ENCODE peak calls at places on chromosomes 16 and 17, in four cellular contexts. F is Peyer's patch, W is C1 segment of cervical spinal cord, Q is NCI-H1092. D is an unnamed sample.

GRCh38 chr16:89721644-89722391 is 481 bp downstream of the ZNF276 start:
- DNase-seq in F (peak; percentile 81), W (no peak), Q (no peak), D (peak; percentile 46)

GRCh38 chr16:66881014-66881417 is 701 bp downstream of the PDP2 start:
- DNase-seq in F (no peak), W (no peak), Q (no peak), D (no peak)

GRCh38 chr16:85916141-85916890 is 17.4 kb downstream of the IRF8 start:
- DNase-seq in F (peak; percentile 86), W (no peak), Q (no peak), D (no peak)

GRCh38 chr17:2370211-2370589 is 30.7 kb downstream of the MNT start:
- DNase-seq in F (no peak), W (no peak), Q (no peak), D (no peak)

GRCh38 chr17:28871056-28871579 is 16.3 kb downstream of the ERAL1 start:
- DNase-seq in F (no peak), W (no peak), Q (no peak), D (no peak)

GRCh38 chr16:58392215-58393137 is at the start of gene GINS3:
- DNase-seq in F (peak; percentile 85), W (peak; percentile 80), Q (peak; percentile 78), D (peak; percentile 85)

GRCh38 chr17:17755715-17756114 is 74.5 kb downstream of the RAI1 start:
- DNase-seq in F (no peak), W (no peak), Q (no peak), D (no peak)

GRCh38 chr17:72683506-72684404 is 408.7 kb downstream of the SLC39A11 start:
- DNase-seq in F (peak; percentile 55), W (peak; percentile 8), Q (no peak), D (no peak)

GRCh38 chr17:31789707-31790505 is 69.1 kb downstream of the COPRS start:
- DNase-seq in F (no peak), W (no peak), Q (no peak), D (no peak)

GRCh38 chr16:78504391-78504945 is 405.0 kb downstream of the WWOX start:
- DNase-seq in F (no peak), W (no peak), Q (no peak), D (no peak)

GRCh38 chr16:9092282-9092962 is 978 bp downstream of the HAPSTR1 start:
- DNase-seq in F (peak; percentile 75), W (no peak), Q (peak; percentile 17), D (no peak)

GRCh38 chr17:7745748-7746470 is 28.4 kb downstream of the DNAH2 start:
- DNase-seq in F (no peak), W (no peak), Q (no peak), D (no peak)

GRCh38 chr17:73363788-73364522 is 52.2 kb upstream of the CDC42EP4 start:
- DNase-seq in F (no peak), W (no peak), Q (no peak), D (no peak)

GRCh38 chr16:29645699-29646187 is 17.3 kb upstream of the SPN start:
- DNase-seq in F (no peak), W (no peak), Q (no peak), D (no peak)

GRCh38 chr17:17837380-17837821 is 615 bp upstream of the SREBF1 start:
- DNase-seq in F (no peak), W (no peak), Q (no peak), D (no peak)

GRCh38 chr17:69567130-69567529 is 152.6 kb downstream of the MAP2K6 start:
- DNase-seq in F (no peak), W (no peak), Q (no peak), D (no peak)

GRCh38 chr16:11370084-11370931 is 25.0 kb downstream of the RMI2 start:
- DNase-seq in F (no peak), W (no peak), Q (no peak), D (no peak)

GRCh38 chr17:19945009-19945650 is 32.5 kb downstream of the AKAP10 start:
- DNase-seq in F (no peak), W (no peak), Q (no peak), D (no peak)

GRCh38 chr17:15233022-15233805 is 31.9 kb downstream of the PMP22 start:
- DNase-seq in F (no peak), W (no peak), Q (no peak), D (no peak)

GRCh38 chr17:28925912-28926365 is 23.1 kb upstream of the DHRS13 start:
- DNase-seq in F (no peak), W (no peak), Q (no peak), D (no peak)

GRCh38 chr17:39235555-39236221 is 9.9 kb upstream of the STAC2 start:
- DNase-seq in F (no peak), W (no peak), Q (peak; percentile 39), D (no peak)

GRCh38 chr17:1413281-1413791 is 13.3 kb upstream of the YWHAE start:
- DNase-seq in F (peak; percentile 71), W (no peak), Q (peak; percentile 6), D (no peak)

GRCh38 chr17:49552070-49552751 is 23.5 kb upstream of the NXPH3 start:
- DNase-seq in F (peak; percentile 53), W (no peak), Q (no peak), D (no peak)

GRCh38 chr17:9594065-9594464 is 17.6 kb downstream of the CFAP52 start:
- DNase-seq in F (no peak), W (no peak), Q (no peak), D (no peak)

GRCh38 chr17:78351449-78352006 is 8.3 kb downstream of the SOCS3 start:
- DNase-seq in F (peak; percentile 76), W (peak; percentile 90), Q (no peak), D (peak; percentile 85)

GRCh38 chr17:37567137-37567927 is 41.9 kb downstream of the SYNRG start:
- DNase-seq in F (no peak), W (no peak), Q (no peak), D (no peak)

GRCh38 chr16:85570735-85571562 is 42.2 kb upstream of the GSE1 start:
- DNase-seq in F (no peak), W (no peak), Q (no peak), D (no peak)

GRCh38 chr17:36529121-36529520 is 5.5 kb downstream of the MYO19 start:
- DNase-seq in F (no peak), W (no peak), Q (no peak), D (no peak)

GRCh38 chr17:44115585-44116415 is 7.6 kb downstream of the HDAC5 start:
- DNase-seq in F (no peak), W (no peak), Q (no peak), D (no peak)

GRCh38 chr17:22463110-22463850 is 771.0 kb downstream of the KCNJ18 start:
- DNase-seq in F (no peak), W (no peak), Q (no peak), D (no peak)

GRCh38 chr16:59385953-59386352 is 651.8 kb upstream of the GOT2 start:
- DNase-seq in F (no peak), W (no peak), Q (no peak), D (no peak)

GRCh38 chr17:20278805-20279204 is 188.5 kb downstream of the LGALS9B start:
- DNase-seq in F (no peak), W (no peak), Q (no peak), D (no peak)

GRCh38 chr17:73643012-73643845 is 1.0 kb downstream of the SDK2 start:
- DNase-seq in F (peak; percentile 63), W (no peak), Q (peak; percentile 59), D (no peak)